ENCODE peak calls at places on chromosomes 4 and X, in four cellular contexts. G is body of pancreas, V is stomach, S is uterus. W is an unnamed sample.

GRCh38 chr4:3291969-3292570 is 751 bp upstream of the RGS12 start:
- DNase-seq in G (peak; percentile 73), V (peak; percentile 75), S (peak; percentile 57), W (peak; percentile 53)

GRCh38 chrX:128156204-128156603 is 104.0 kb upstream of the ACTRT1 start:
- DNase-seq in G (no peak), V (no peak), S (no peak), W (no peak)

GRCh38 chrX:2788980-2789379 is 37.1 kb downstream of the XG start:
- DNase-seq in G (no peak), V (no peak), S (no peak), W (no peak)

GRCh38 chr4:158013858-158014257 is 159.0 kb downstream of the GASK1B start:
- DNase-seq in G (no peak), V (no peak), S (no peak), W (no peak)

GRCh38 chr4:181752516-181752915 is 490.7 kb upstream of the TENM3 start:
- DNase-seq in G (no peak), V (no peak), S (no peak), W (no peak)

GRCh38 chrX:74160358-74160757 is 143.6 kb upstream of the ZCCHC13 start:
- DNase-seq in G (no peak), V (no peak), S (no peak), W (no peak)

GRCh38 chr4:26069218-26069617 is 155.2 kb downstream of the SMIM20 start:
- DNase-seq in G (no peak), V (no peak), S (no peak), W (no peak)

GRCh38 chr4:121484633-121485032 is 103.8 kb upstream of the QRFPR start:
- DNase-seq in G (no peak), V (peak; percentile 45), S (peak; percentile 22), W (peak; percentile 2)

GRCh38 chr4:100420571-100420970 is 97.3 kb downstream of the EMCN start:
- DNase-seq in G (no peak), V (no peak), S (no peak), W (no peak)

GRCh38 chrX:9670136-9670905 is 95.3 kb downstream of the GPR143 start:
- DNase-seq in G (no peak), V (no peak), S (no peak), W (no peak)

GRCh38 chr4:95122001-95122400 is 364.2 kb downstream of the BMPR1B start:
- DNase-seq in G (no peak), V (no peak), S (no peak), W (no peak)

GRCh38 chr4:102817613-102818268 is 9.6 kb downstream of the UBE2D3 start:
- DNase-seq in G (no peak), V (no peak), S (no peak), W (no peak)

GRCh38 chrX:132602701-132603100 is 113.9 kb upstream of the MBNL3 start:
- DNase-seq in G (peak; percentile 10), V (no peak), S (no peak), W (no peak)

GRCh38 chr4:39043697-39044363 is 11.6 kb upstream of the TMEM156 start:
- DNase-seq in G (no peak), V (no peak), S (no peak), W (no peak)

GRCh38 chr4:125432078-125432477 is 117.3 kb downstream of the FAT4 start:
- DNase-seq in G (no peak), V (no peak), S (no peak), W (no peak)

GRCh38 chr4:28362169-28362568 is 1501.5 kb downstream of the STIM2 start:
- DNase-seq in G (no peak), V (no peak), S (no peak), W (no peak)

GRCh38 chrX:137548261-137548660 is 17.7 kb upstream of the ZIC3 start:
- DNase-seq in G (no peak), V (no peak), S (no peak), W (no peak)

GRCh38 chrX:7372843-7373525 is 225.0 kb upstream of the PUDP start:
- DNase-seq in G (no peak), V (no peak), S (no peak), W (no peak)

GRCh38 chr4:184100297-184100885 is 117.3 kb downstream of the ENPP6 start:
- DNase-seq in G (peak; percentile 64), V (peak; percentile 58), S (no peak), W (no peak)

GRCh38 chr4:93152461-93152860 is 676.1 kb upstream of the ATOH1 start:
- DNase-seq in G (no peak), V (no peak), S (no peak), W (no peak)

GRCh38 chrX:71532078-71532752 is 689 bp upstream of the OGT start:
- DNase-seq in G (peak; percentile 14), V (no peak), S (no peak), W (no peak)

GRCh38 chr4:83128235-83128929 is 13.9 kb upstream of the PLAC8 start:
- DNase-seq in G (no peak), V (no peak), S (no peak), W (peak; percentile 30)

GRCh38 chrX:129019412-129019811 is 503.9 kb downstream of the SMARCA1 start:
- DNase-seq in G (no peak), V (no peak), S (no peak), W (no peak)

GRCh38 chrX:2967584-2967983 is 38.4 kb upstream of the ARSD start:
- DNase-seq in G (no peak), V (no peak), S (no peak), W (no peak)

GRCh38 chrX:1925053-1925481 is 310.2 kb downstream of the ASMT start:
- DNase-seq in G (no peak), V (no peak), S (no peak), W (no peak)

GRCh38 chrX:10929747-10930146 is 181.4 kb upstream of the HCCS start:
- DNase-seq in G (no peak), V (no peak), S (no peak), W (no peak)

GRCh38 chr4:153468587-153468986 is 2.4 kb downstream of the TMEM131L start:
- DNase-seq in G (no peak), V (no peak), S (no peak), W (no peak)

GRCh38 chr4:153466637-153467153 is 535 bp downstream of the TMEM131L start:
- DNase-seq in G (peak; percentile 30), V (no peak), S (no peak), W (peak; percentile 16)

GRCh38 chr4:153465922-153466636 is at the start of gene TMEM131L:
- DNase-seq in G (peak; percentile 73), V (peak; percentile 72), S (peak; percentile 61), W (peak; percentile 43)

GRCh38 chr4:153467897-153468262 is 1.7 kb downstream of the TMEM131L start:
- DNase-seq in G (no peak), V (no peak), S (no peak), W (no peak)

DNA sequence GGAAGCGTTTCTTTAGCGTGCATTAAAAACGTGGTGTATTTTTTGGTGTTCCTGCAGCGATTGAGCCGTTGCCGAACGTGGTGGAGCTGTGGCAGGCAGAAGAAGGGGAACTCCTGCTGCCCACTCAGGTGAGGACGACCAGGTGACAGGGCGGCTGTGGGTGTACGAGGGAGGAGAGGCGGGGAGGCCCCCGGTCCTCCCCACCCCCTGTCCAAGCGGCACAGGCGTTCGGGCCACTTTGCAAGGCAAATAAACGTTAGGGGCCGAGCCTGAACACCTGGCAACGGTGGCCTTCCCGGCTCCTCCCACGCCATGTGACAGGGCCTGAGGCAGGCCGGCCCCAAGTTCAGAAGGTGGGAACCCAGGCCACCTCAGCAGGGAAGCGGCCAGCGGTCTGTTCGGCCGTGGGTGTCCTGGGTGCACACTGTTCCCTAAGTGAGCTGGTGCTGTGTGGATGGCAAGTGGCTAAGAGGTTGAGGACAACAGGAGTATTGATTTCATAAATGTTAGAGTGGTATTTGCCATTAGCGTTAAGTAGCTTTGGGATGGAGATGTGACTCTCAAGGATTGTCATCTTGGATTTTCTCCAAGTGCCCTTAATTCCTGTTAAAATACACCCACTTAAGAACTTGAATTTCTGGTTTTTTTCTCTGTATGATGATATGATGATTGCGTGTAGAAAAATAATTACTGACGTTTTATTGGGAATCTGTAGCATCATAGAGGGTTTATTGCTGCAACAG is 1.2 kb downstream of the TMEM131L start:
- DNase-seq in G (peak; percentile 90), V (peak; percentile 84), S (no peak), W (peak; percentile 12)
- TF ChIP-seq POLR2A in G (peak; percentile 75), V (no peak), S (no peak), W (no peak)

DNA sequence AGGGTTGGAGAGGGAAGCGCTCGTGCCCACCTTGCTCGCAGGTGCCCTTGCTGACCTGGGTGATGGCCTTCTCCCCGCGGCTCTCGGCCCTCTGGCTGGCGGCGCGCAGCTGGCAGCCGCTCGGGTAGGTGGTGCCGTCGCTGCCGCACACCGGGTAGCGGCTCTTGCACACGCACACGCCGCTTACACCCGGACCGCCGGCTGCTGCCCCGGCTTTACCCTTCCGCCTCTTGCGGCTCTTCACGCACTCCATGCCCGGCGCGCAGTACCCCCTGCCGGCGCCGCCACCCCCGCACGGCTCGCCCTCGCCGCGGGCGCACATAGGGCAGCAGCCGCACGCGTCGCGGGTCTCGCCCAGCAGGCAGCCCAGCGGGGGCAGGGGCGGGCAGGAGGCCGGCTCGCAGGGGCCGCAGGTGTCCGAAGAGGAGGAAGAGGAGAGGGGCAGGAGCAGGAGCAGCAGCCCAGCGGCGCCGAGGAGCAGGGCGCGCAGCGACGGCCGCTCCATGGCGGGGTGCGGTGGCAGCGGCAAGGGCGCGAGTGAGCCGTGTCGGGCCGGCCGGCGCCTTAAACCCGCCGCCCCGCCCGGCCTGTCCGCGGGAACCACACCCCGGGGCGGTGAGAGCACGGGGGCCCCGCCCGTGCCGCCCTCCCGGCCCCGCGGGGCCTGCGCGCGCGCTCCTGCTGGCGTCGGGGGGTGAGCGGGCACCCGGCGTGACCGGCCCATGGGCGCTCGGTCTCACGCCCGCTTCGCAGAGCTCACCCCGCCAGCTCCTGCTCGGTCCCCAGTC is at the start of gene IGFBP7:
- DNase-seq in G (peak; percentile 34), V (peak; percentile 58), S (peak; percentile 50), W (peak; percentile 40)
- TF ChIP-seq POLR2A in G (peak; percentile 60), V (no peak), S (peak; percentile 87), W (peak; percentile 97)

GRCh38 chr4:133059117-133059516 is 90.0 kb upstream of the PCDH10 start:
- DNase-seq in G (no peak), V (no peak), S (no peak), W (no peak)

GRCh38 chr4:133058701-133059100 is 90.4 kb upstream of the PCDH10 start:
- DNase-seq in G (no peak), V (no peak), S (no peak), W (no peak)

GRCh38 chr4:133068083-133068482 is 81.0 kb upstream of the PCDH10 start:
- DNase-seq in G (no peak), V (no peak), S (no peak), W (no peak)

GRCh38 chr4:133062851-133063250 is 86.2 kb upstream of the PCDH10 start:
- DNase-seq in G (no peak), V (no peak), S (no peak), W (no peak)
- TF ChIP-seq POLR2A in G (no peak), V (no peak), S (no peak), W (no peak)

DNA sequence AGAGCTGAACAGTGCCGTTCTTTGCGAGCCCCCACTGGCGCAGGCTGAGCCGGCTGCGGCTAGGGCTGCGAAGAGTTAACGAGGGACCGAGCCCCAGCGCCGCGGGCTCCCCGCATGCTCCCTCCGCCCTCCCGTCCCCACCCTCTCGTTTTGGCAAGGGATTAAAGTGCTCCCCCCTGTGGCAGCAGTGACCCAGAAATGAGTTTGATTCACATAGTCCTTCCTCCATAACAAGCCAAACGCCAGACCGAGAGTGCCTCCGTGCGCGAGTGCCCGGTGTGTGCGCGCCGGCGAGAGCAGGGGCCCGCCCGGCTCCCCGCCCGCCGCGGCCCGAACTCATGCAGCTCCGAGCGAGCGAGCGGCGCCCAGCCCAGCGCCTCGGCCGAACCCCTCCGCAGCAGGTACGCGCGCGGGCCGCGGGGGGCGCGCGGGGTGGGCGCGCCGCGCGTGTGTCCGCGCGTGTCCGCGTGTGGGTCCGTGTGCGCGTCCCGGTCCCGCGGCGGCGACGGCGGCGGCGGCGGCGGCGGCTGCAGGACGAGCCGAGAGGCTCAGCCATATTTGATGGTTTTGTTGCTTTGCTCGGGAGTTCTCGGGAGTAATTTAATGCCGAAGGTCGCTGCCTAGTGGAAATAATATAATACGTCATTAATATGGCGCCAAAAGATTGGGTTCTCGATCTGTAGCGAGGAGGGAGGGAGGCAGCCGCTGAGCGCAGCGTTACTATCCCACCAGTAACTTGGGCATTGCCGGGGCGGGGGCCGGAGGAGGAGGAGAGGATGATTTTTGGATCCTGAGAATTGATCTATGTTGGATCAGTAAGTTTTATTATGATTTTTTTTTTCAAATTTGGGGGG is at the start of gene JADE1:
- DNase-seq in G (peak; percentile 95), V (peak; percentile 95), S (peak; percentile 91), W (peak; percentile 89)
- TF ChIP-seq POLR2A in G (peak; percentile 88), V (peak; percentile 34), S (peak; percentile 52), W (peak; percentile 18)